ENCODE peak calls at places on chromosome 18, in nine cellular contexts. S, Y, D, K, P, H, C, X and J are unnamed samples.

GRCh38 chr18:49645836-49646235 is 84.0 kb downstream of the LIPG start:
- DNase-seq in Y (no peak), K (no peak), X (no peak), D (peak), H (peak), P (peak), S (peak), C (peak), J (no peak)

GRCh38 chr18:38250981-38251380 is 685.4 kb upstream of the CELF4 start:
- DNase-seq in P (no peak), K (no peak), D (no peak), X (no peak), H (no peak), Y (no peak), C (no peak), S (no peak), J (no peak)

GRCh38 chr18:42053188-42053781 is 98.3 kb downstream of the PIK3C3 start:
- DNase-seq in D (peak), S (peak), C (peak), P (peak), K (no peak), X (no peak), H (peak), Y (peak), J (no peak)

GRCh38 chr18:58321986-58322385 is 278.0 kb downstream of the NEDD4L start:
- DNase-seq in P (peak), D (peak), K (peak), C (peak), X (peak), S (peak), H (peak), Y (peak), J (no peak)

GRCh38 chr18:3216987-3217386 is 2.8 kb downstream of the MYOM1 start:
- DNase-seq in C (no peak), Y (no peak), H (no peak), D (no peak), K (no peak), S (no peak), P (no peak), X (no peak), J (no peak)

GRCh38 chr18:50829644-50830043 is 9.8 kb upstream of the MRO start:
- DNase-seq in S (no peak), Y (no peak), X (no peak), D (no peak), H (no peak), P (no peak), C (no peak), K (no peak), J (no peak)

GRCh38 chr18:23281626-23282436 is 146.5 kb downstream of the CABLES1 start:
- DNase-seq in P (no peak), X (peak), H (no peak), D (no peak), Y (no peak), C (no peak), S (peak), K (no peak), J (no peak)

GRCh38 chr18:63981719-63982118 is 11.8 kb downstream of the SERPINB8 start:
- DNase-seq in C (no peak), D (no peak), K (no peak), Y (no peak), H (no peak), X (no peak), S (no peak), P (no peak), J (no peak)

GRCh38 chr18:44691148-44691925 is 10.6 kb downstream of the SETBP1 start:
- DNase-seq in S (no peak), P (no peak), Y (no peak), X (no peak), D (no peak), K (no peak), H (no peak), C (no peak), J (no peak)

GRCh38 chr18:66752733-66753132 is 148.8 kb upstream of the CDH19 start:
- DNase-seq in Y (no peak), X (no peak), C (no peak), S (no peak), H (no peak), D (no peak), P (no peak), K (no peak), J (no peak)

GRCh38 chr18:44885507-44885906 is 204.8 kb downstream of the SETBP1 start:
- DNase-seq in Y (no peak), X (no peak), C (no peak), P (no peak), K (no peak), S (no peak), D (no peak), H (no peak), J (no peak)

GRCh38 chr18:7926526-7926925 is 359.4 kb downstream of the PTPRM start:
- DNase-seq in K (no peak), P (no peak), H (no peak), X (no peak), C (no peak), S (peak), D (no peak), Y (peak), J (no peak)

GRCh38 chr18:80147418-80148315 is 38.6 kb downstream of the ADNP2 start:
- DNase-seq in X (peak), S (peak), K (peak), H (peak), C (peak), P (peak), Y (peak), D (peak), J (peak)

GRCh38 chr18:63848159-63848558 is 39.3 kb upstream of the SERPINB2 start:
- DNase-seq in X (peak), Y (peak), C (no peak), H (peak), P (no peak), S (peak), D (peak), K (no peak), J (peak)

GRCh38 chr18:67342159-67342558 is 174.4 kb downstream of the DSEL start:
- DNase-seq in P (no peak), C (no peak), H (no peak), Y (no peak), D (no peak), K (no peak), X (no peak), S (no peak), J (no peak)

GRCh38 chr18:911025-911424 is 6.4 kb downstream of the ADCYAP1 start:
- DNase-seq in D (no peak), C (no peak), Y (no peak), S (no peak), X (no peak), H (no peak), P (no peak), K (no peak), J (no peak)

GRCh38 chr18:70036771-70037452 is 89.2 kb upstream of the CD226 start:
- DNase-seq in D (no peak), C (no peak), K (no peak), Y (no peak), P (no peak), S (no peak), H (no peak), X (no peak), J (no peak)

GRCh38 chr18:61892683-61893303 is at the start of gene RNF152:
- DNase-seq in C (peak), H (peak), K (no peak), D (peak), X (no peak), Y (peak), S (peak), P (peak), J (no peak)

GRCh38 chr18:55998071-55998522 is 410.1 kb upstream of the TCF4 start:
- DNase-seq in K (no peak), Y (peak), P (no peak), X (no peak), C (no peak), H (peak), S (peak), D (peak), J (no peak)

GRCh38 chr18:23331091-23331920 is 121.8 kb upstream of the RIOK3 start:
- DNase-seq in S (peak), P (no peak), C (no peak), Y (no peak), H (no peak), K (peak), D (no peak), X (no peak), J (no peak)

GRCh38 chr18:32243358-32243757 is 53.5 kb downstream of the MEP1B start:
- DNase-seq in H (no peak), P (no peak), S (no peak), D (no peak), C (no peak), Y (no peak), K (no peak), X (no peak), J (no peak)

GRCh38 chr18:24271381-24272331 is 126.0 kb downstream of the OSBPL1A start:
- DNase-seq in P (peak), S (peak), D (peak), X (peak), Y (peak), H (peak), K (peak), C (peak), J (no peak)

GRCh38 chr18:23593720-23594119 is 7.4 kb upstream of the NPC1 start:
- DNase-seq in S (no peak), D (peak), H (peak), K (no peak), C (no peak), Y (no peak), P (no peak), X (peak), J (peak)

GRCh38 chr18:51194604-51195003 is 2.9 kb downstream of the MEX3C start:
- DNase-seq in H (no peak), Y (no peak), C (no peak), P (no peak), D (no peak), S (no peak), X (no peak), K (no peak), J (no peak)

GRCh38 chr18:11673560-11673959 is 15.5 kb upstream of the GNAL start:
- DNase-seq in K (no peak), H (no peak), Y (no peak), D (no peak), S (no peak), P (no peak), X (no peak), C (no peak), J (no peak)

GRCh38 chr18:7958897-7959146 is 391.7 kb downstream of the PTPRM start:
- DNase-seq in K (no peak), C (no peak), D (no peak), P (no peak), S (no peak), H (no peak), X (no peak), Y (no peak), J (no peak)

GRCh38 chr18:49500136-49500921 is 13.3 kb upstream of the C18orf32 start:
- DNase-seq in H (no peak), X (no peak), S (peak), C (no peak), P (no peak), Y (peak), K (peak), D (no peak), J (no peak)

GRCh38 chr18:77131100-77131651 is 1.4 kb downstream of the MBP start:
- DNase-seq in D (no peak), S (peak), K (peak), H (peak), P (peak), X (no peak), C (peak), Y (no peak), J (no peak)

GRCh38 chr18:9148239-9148552 is 11.6 kb downstream of the ANKRD12 start:
- DNase-seq in D (no peak), H (no peak), X (no peak), S (no peak), K (no peak), Y (no peak), P (no peak), C (no peak), J (no peak)
- TF ChIP-seq CTCF in D (no peak), H (no peak), X (no peak), S (no peak), K (no peak), Y (no peak), P (no peak), C (no peak), J (no peak)

GRCh38 chr18:74353169-74353775 is 37.6 kb downstream of the C18orf63 start:
- DNase-seq in H (peak), S (peak), D (peak), X (peak), C (no peak), P (peak), K (no peak), Y (peak), J (peak)
- TF ChIP-seq CTCF in H (peak), S (peak), D (peak), X (peak), C (peak), P (peak), K (peak), Y (peak), J (peak)

GRCh38 chr18:5851998-5852397 is 43.3 kb downstream of the TMEM200C start:
- DNase-seq in D (no peak), K (no peak), C (no peak), P (no peak), S (peak), Y (no peak), H (peak), X (no peak), J (no peak)
- TF ChIP-seq CTCF in D (peak), K (no peak), C (no peak), P (no peak), S (peak), Y (no peak), H (peak), X (no peak), J (peak)

GRCh38 chr18:25352629-25353005 is 651 bp upstream of the ZNF521 start:
- DNase-seq in H (no peak), Y (no peak), D (no peak), K (no peak), C (no peak), X (no peak), P (no peak), S (no peak), J (no peak)

GRCh38 chr18:25353080-25353479 is 1.1 kb upstream of the ZNF521 start:
- DNase-seq in C (no peak), K (no peak), Y (no peak), H (no peak), S (no peak), X (no peak), D (no peak), P (no peak), J (no peak)

GRCh38 chr18:25350561-25351201 is 1.3 kb downstream of the ZNF521 start:
- DNase-seq in X (no peak), C (peak), H (peak), S (peak), D (peak), P (peak), K (peak), Y (peak), J (peak)

GRCh38 chr18:25351280-25351772 is 640 bp downstream of the ZNF521 start:
- DNase-seq in Y (no peak), C (no peak), P (no peak), X (no peak), D (peak), K (no peak), S (no peak), H (peak), J (no peak)

GRCh38 chr18:25351773-25352628 is at the start of gene ZNF521:
- DNase-seq in D (peak), P (peak), X (peak), K (peak), H (peak), C (peak), Y (peak), S (peak), J (peak)
- TF ChIP-seq CTCF in D (peak), P (peak), X (peak), K (peak), H (peak), C (peak), Y (peak), S (peak), J (peak)

DNA sequence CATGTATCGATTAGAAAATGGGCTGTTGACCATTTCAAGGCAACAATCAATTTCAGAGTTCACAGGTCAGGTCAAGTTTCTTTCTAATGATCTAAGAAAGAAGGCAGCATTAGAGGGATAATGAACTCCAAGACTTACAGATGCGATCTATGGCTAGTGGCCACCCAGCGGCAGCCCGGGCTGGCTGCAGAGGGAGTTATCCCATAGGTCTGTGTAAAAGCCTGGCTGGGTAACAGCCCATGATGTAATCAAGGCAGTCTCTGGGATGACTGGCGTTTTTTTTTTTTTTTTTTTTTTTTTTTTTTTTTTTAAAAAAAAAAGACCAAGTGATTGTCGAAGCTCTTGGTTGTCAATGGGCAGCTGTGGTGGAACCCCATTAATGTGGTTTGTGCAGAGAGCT is 171.1 kb upstream of the SKOR2 start:
- DNase-seq in H (no peak), Y (no peak), K (no peak), P (no peak), S (peak), C (peak), X (no peak), D (no peak), J (no peak)
- TF ChIP-seq CTCF in H (no peak), Y (no peak), K (no peak), P (no peak), S (no peak), C (no peak), X (no peak), D (no peak), J (no peak)

GRCh38 chr18:54020346-54020745 is 204.1 kb downstream of the MBD2 start:
- DNase-seq in P (no peak), X (peak), H (no peak), S (no peak), D (no peak), C (no peak), K (no peak), Y (no peak), J (no peak)
- TF ChIP-seq CTCF in P (no peak), X (peak), H (no peak), S (no peak), D (no peak), C (no peak), K (no peak), Y (no peak), J (no peak)

GRCh38 chr18:10440874-10441273 is 13.6 kb upstream of the APCDD1 start:
- DNase-seq in Y (no peak), C (no peak), X (no peak), P (no peak), K (no peak), S (no peak), H (no peak), D (no peak), J (no peak)

GRCh38 chr18:10444314-10445006 is 10.0 kb upstream of the APCDD1 start:
- DNase-seq in H (peak), S (no peak), C (no peak), P (no peak), D (peak), X (no peak), Y (no peak), K (no peak), J (no peak)

GRCh38 chr18:10443001-10443400 is 11.4 kb upstream of the APCDD1 start:
- DNase-seq in K (no peak), P (no peak), H (no peak), S (no peak), X (no peak), C (no peak), D (no peak), Y (no peak), J (no peak)

GRCh38 chr18:10441472-10441871 is 13.0 kb upstream of the APCDD1 start:
- DNase-seq in K (no peak), X (no peak), P (no peak), C (no peak), Y (no peak), D (no peak), H (no peak), S (no peak), J (no peak)

GRCh38 chr18:10442551-10442971 is 11.9 kb upstream of the APCDD1 start:
- DNase-seq in Y (no peak), X (no peak), K (no peak), C (no peak), H (peak), D (no peak), S (no peak), P (no peak), J (no peak)
- TF ChIP-seq CTCF in Y (no peak), X (peak), K (peak), C (no peak), H (peak), D (peak), S (no peak), P (no peak), J (no peak)